ENCODE peak calls at places on chromosomes 2 and 18, in seven cellular contexts. D is stimulated activated CD8-positive, alpha-beta memory T cell treated with anti-CD3 and anti-CD28 coated beads, Interleukin-15, amount 100 ng/mL, for 24 hours; P is T-helper 2 cell; C is activated gamma-delta T cell treated with Interleukin-2 at 50 U/mL for 16 hours; I is HFFc6; E is NCI-H1092 treated with DMSO at 0.1 percent for 48 hours; S is fibroblast of mammary gland. X is an unnamed sample.

GRCh38 chr2:215727507-215728503 is 285.5 kb downstream of the MREG start:
- DNase-seq in D (no peak), P (no peak), C (no peak), I (peak), E (no peak), S (peak), X (peak)

GRCh38 chr2:113910967-113911678 is 21.2 kb downstream of the ACTR3 start:
- DNase-seq in D (no peak), P (no peak), C (no peak), I (no peak), E (no peak), S (no peak), X (no peak)

GRCh38 chr2:10289891-10290290 is 12.8 kb upstream of the HPCAL1 start:
- DNase-seq in D (no peak), P (no peak), C (no peak), I (peak), E (no peak), S (peak), X (peak)

GRCh38 chr18:231563-231962 is 36.3 kb downstream of the THOC1 start:
- DNase-seq in D (no peak), P (no peak), C (no peak), I (no peak), E (no peak), S (no peak), X (no peak)

GRCh38 chr18:37385846-37386435 is 179.7 kb downstream of the CELF4 start:
- DNase-seq in D (no peak), P (no peak), C (no peak), I (peak), E (peak), S (peak), X (peak)

GRCh38 chr2:105426626-105427292 is 27.9 kb upstream of the FHL2 start:
- DNase-seq in D (no peak), P (no peak), C (no peak), I (no peak), E (no peak), S (no peak), X (no peak)

GRCh38 chr18:58161659-58162058 is 117.6 kb downstream of the NEDD4L start:
- DNase-seq in D (no peak), P (no peak), C (no peak), I (no peak), E (no peak), S (peak), X (no peak)

GRCh38 chr2:224121406-224122067 is 82.5 kb upstream of the SERPINE2 start:
- DNase-seq in D (no peak), P (no peak), C (no peak), I (no peak), E (no peak), S (peak), X (no peak)

GRCh38 chr18:37578886-37579513 is 13.4 kb upstream of the CELF4 start:
- DNase-seq in D (no peak), P (no peak), C (no peak), I (peak), E (peak), S (peak), X (no peak)

GRCh38 chr2:28117104-28117596 is 226.6 kb downstream of the BABAM2 start:
- DNase-seq in D (no peak), P (no peak), C (no peak), I (no peak), E (no peak), S (no peak), X (no peak)

GRCh38 chr2:187658952-187659525 is 104.8 kb upstream of the TFPI start:
- DNase-seq in D (no peak), P (no peak), C (no peak), I (peak), E (no peak), S (peak), X (peak)

GRCh38 chr2:24342110-24342910 is 18.0 kb downstream of the ITSN2 start:
- DNase-seq in D (no peak), P (no peak), C (no peak), I (peak), E (no peak), S (peak), X (peak)

GRCh38 chr18:63578357-63578958 is 8.7 kb upstream of the SERPINB13 start:
- DNase-seq in D (no peak), P (no peak), C (no peak), I (peak), E (peak), S (peak), X (no peak)

GRCh38 chr2:120474486-120474885 is 128.6 kb downstream of the INHBB start:
- DNase-seq in D (no peak), P (no peak), C (no peak), I (no peak), E (no peak), S (no peak), X (no peak)

X was measured in fibroblast of gingiva.